ENCODE peak calls at places on chromosomes 4 and X, in five cellular contexts. E, Q, Z, G and J are unnamed samples.

GRCh38 chrX:40931921-40932320 is 153.3 kb upstream of the USP9X start:
- DNase-seq in E (no peak), Q (no peak), Z (no peak), G (no peak), J (no peak)

GRCh38 chrX:100376581-100376980 is 33.5 kb downstream of the PCDH19 start:
- DNase-seq in E (no peak), Q (no peak), Z (no peak), G (no peak), J (no peak)

GRCh38 chr4:8414377-8414776 is 26.1 kb downstream of the ACOX3 start:
- DNase-seq in E (peak), Q (peak), Z (no peak), G (no peak), J (no peak)

GRCh38 chr4:11106190-11106589 is 322.5 kb downstream of the HS3ST1 start:
- DNase-seq in E (no peak), Q (no peak), Z (no peak), G (no peak), J (no peak)

GRCh38 chrX:39855748-39856129 is 242.0 kb downstream of the BCOR start:
- DNase-seq in E (peak), Q (peak), Z (no peak), G (peak), J (peak)

GRCh38 chr4:87058272-87059073 is 123.7 kb downstream of the AFF1 start:
- DNase-seq in E (no peak), Q (no peak), Z (no peak), G (peak), J (no peak)

GRCh38 chrX:20015422-20015821 is 24.6 kb upstream of the BCLAF3 start:
- DNase-seq in E (no peak), Q (no peak), Z (no peak), G (no peak), J (no peak)

GRCh38 chr4:2059034-2059725 is at the start of gene NAT8L:
- DNase-seq in E (no peak), Q (no peak), Z (no peak), G (peak), J (no peak)

GRCh38 chr4:146275370-146275769 is 61.0 kb downstream of the REELD1 start:
- DNase-seq in E (no peak), Q (no peak), Z (no peak), G (no peak), J (no peak)

GRCh38 chr4:56127698-56128097 is 179.0 kb downstream of the CEP135 start:
- DNase-seq in E (no peak), Q (no peak), Z (no peak), G (no peak), J (no peak)

GRCh38 chrX:45070116-45071007 is 130.3 kb downstream of the DIPK2B start:
- DNase-seq in E (no peak), Q (no peak), Z (peak), G (peak), J (peak)

GRCh38 chr4:6943012-6943869 is 33.6 kb downstream of the TBC1D14 start:
- DNase-seq in E (no peak), Q (no peak), Z (no peak), G (no peak), J (no peak)

GRCh38 chr4:172983014-172983413 is 185.6 kb upstream of the GALNT7 start:
- DNase-seq in E (no peak), Q (no peak), Z (no peak), G (no peak), J (no peak)

GRCh38 chrX:71283409-71284143 is at the start of gene NONO:
- DNase-seq in E (peak), Q (peak), Z (peak), G (peak), J (peak)

GRCh38 chrX:68438575-68438974 is 5.3 kb upstream of the OPHN1 start:
- DNase-seq in E (no peak), Q (no peak), Z (no peak), G (no peak), J (no peak)

GRCh38 chr4:105990933-105991332 is 95.7 kb downstream of the NPNT start:
- DNase-seq in E (no peak), Q (no peak), Z (no peak), G (no peak), J (peak)

GRCh38 chrX:12824944-12825343 is 33.7 kb downstream of the PRPS2 start:
- DNase-seq in E (no peak), Q (no peak), Z (no peak), G (no peak), J (no peak)